ENCODE peak calls at places on chromosomes 16 and 17, in four cellular contexts. W is pancreas, C is heart right ventricle, G is left lung. Q is an unnamed sample.

GRCh38 chr17:44916781-44917241 is 1.5 kb upstream of the GFAP start:
- DNase-seq in C (peak), W (peak), G (no peak), Q (peak)

GRCh38 chr16:12723681-12724080 is 80.0 kb downstream of the CPPED1 start:
- DNase-seq in G (no peak), W (no peak), C (no peak), Q (no peak)

GRCh38 chr16:84232969-84233368 is 6.8 kb downstream of the KCNG4 start:
- DNase-seq in W (no peak), G (no peak), C (no peak), Q (no peak)

GRCh38 chr17:5526821-5527598 is 40.6 kb downstream of the MIS12 start:
- DNase-seq in G (no peak), W (no peak), C (peak), Q (peak)

GRCh38 chr17:39404542-39405378 is 3.3 kb upstream of the FBXL20 start:
- DNase-seq in W (no peak), G (no peak), C (no peak), Q (peak)

GRCh38 chr16:81730090-81731051 is 48.7 kb upstream of the PLCG2 start:
- DNase-seq in W (peak), C (peak), G (peak), Q (peak)

GRCh38 chr16:85196976-85197375 is 84.7 kb upstream of the CIBAR2 start:
- DNase-seq in G (no peak), C (no peak), W (peak), Q (no peak)

GRCh38 chr17:51115179-51115578 is 5.5 kb downstream of the SPAG9 start:
- DNase-seq in C (no peak), G (no peak), W (no peak), Q (no peak)

GRCh38 chr17:6027342-6028024 is 42.7 kb upstream of the WSCD1 start:
- DNase-seq in C (no peak), W (no peak), G (no peak), Q (no peak)

GRCh38 chr16:11152205-11152604 is 103.8 kb downstream of the SOCS1 start:
- DNase-seq in C (no peak), W (no peak), G (no peak), Q (no peak)

GRCh38 chr16:76428858-76429257 is 151.7 kb downstream of the CNTNAP4 start:
- DNase-seq in G (no peak), C (no peak), W (no peak), Q (no peak)

GRCh38 chr16:72985148-72985882 is 62.6 kb downstream of the ZFHX3 start:
- DNase-seq in G (no peak), C (peak), W (no peak), Q (peak)

GRCh38 chr17:28953444-28954118 is 2.3 kb upstream of the PHF12 start:
- DNase-seq in G (no peak), C (peak), W (no peak), Q (peak)

GRCh38 chr17:19306160-19307111 is 56.1 kb downstream of the B9D1 start:
- DNase-seq in W (no peak), G (no peak), C (no peak), Q (no peak)

GRCh38 chr17:8846768-8847211 is 20.7 kb downstream of the PIK3R6 start:
- DNase-seq in W (no peak), C (peak), G (no peak), Q (peak)

GRCh38 chr17:69012895-69013805 is 47.6 kb downstream of the ABCA9 start:
- DNase-seq in C (no peak), G (no peak), W (no peak), Q (peak)

GRCh38 chr16:75075688-75076268 is 40.8 kb downstream of the LDHD start:
- DNase-seq in W (no peak), C (no peak), G (peak), Q (no peak)

GRCh38 chr17:82932146-82933005 is 92.6 kb upstream of the ZNF750 start:
- DNase-seq in W (peak), C (no peak), G (no peak), Q (peak)

GRCh38 chr16:31472559-31473203 is 729 bp downstream of the TGFB1I1 start:
- DNase-seq in G (peak), W (peak), C (peak), Q (peak)

GRCh38 chr17:83122834-83123233 is 43.4 kb downstream of the METRNL start:
- DNase-seq in W (no peak), G (no peak), C (no peak), Q (no peak)

GRCh38 chr17:21532763-21533385 is 156.7 kb downstream of the KCNJ12 start:
- DNase-seq in C (no peak), W (no peak), G (no peak), Q (no peak)

GRCh38 chr16:74623214-74623842 is 16.4 kb upstream of the GLG1 start:
- DNase-seq in W (no peak), G (no peak), C (no peak), Q (peak)

GRCh38 chr16:27238016-27238587 is 30.5 kb downstream of the NSMCE1 start:
- DNase-seq in G (peak), C (peak), W (peak), Q (no peak)

GRCh38 chr17:62892870-62893338 is 73.1 kb upstream of the TANC2 start:
- DNase-seq in C (peak), W (no peak), G (peak), Q (peak)

GRCh38 chr16:67170168-67170947 is at the start of gene NOL3:
- DNase-seq in W (peak), C (peak), G (peak), Q (peak)

GRCh38 chr16:66295191-66295590 is 71.3 kb upstream of the CDH5 start:
- DNase-seq in W (no peak), C (no peak), G (no peak), Q (no peak)

GRCh38 chr17:72175787-72176515 is 55.1 kb downstream of the SOX9 start:
- DNase-seq in G (no peak), C (no peak), W (no peak), Q (no peak)

GRCh38 chr16:74107795-74108610 is 188.6 kb upstream of the PSMD7 start:
- DNase-seq in C (peak), W (no peak), G (no peak), Q (peak)

GRCh38 chr17:45972531-45972930 is 26.5 kb upstream of the STH start:
- DNase-seq in W (no peak), G (no peak), C (no peak), Q (no peak)

GRCh38 chr17:45430006-45430737 is 2.5 kb downstream of the ARHGAP27 start:
- DNase-seq in G (no peak), C (no peak), W (no peak), Q (no peak)

GRCh38 chr17:80959330-80960036 is 32.2 kb upstream of the CHMP6 start:
- DNase-seq in W (peak), C (peak), G (no peak), Q (peak)
- TF ChIP-seq CTCF in W (no peak), C (no peak), G (no peak), Q (no peak)

GRCh38 chr17:49691086-49691676 is 13.3 kb upstream of the SPOP start:
- DNase-seq in G (no peak), C (peak), W (no peak), Q (peak)

GRCh38 chr17:49690256-49690655 is 12.4 kb upstream of the SPOP start:
- DNase-seq in C (no peak), G (no peak), W (no peak), Q (no peak)

GRCh38 chr17:49691677-49692191 is 13.8 kb upstream of the SPOP start:
- DNase-seq in C (no peak), W (no peak), G (no peak), Q (no peak)

GRCh38 chr17:49694847-49695697 is 12.7 kb downstream of the SLC35B1 start:
- DNase-seq in G (no peak), W (no peak), C (peak), Q (peak)

GRCh38 chr17:49692751-49693150 is 14.9 kb upstream of the SPOP start:
- DNase-seq in G (no peak), C (no peak), W (no peak), Q (no peak)
- H3K4me3 ChIP-seq in G (no peak), C (no peak), W (no peak), Q (no peak)

GRCh38 chr16:79336437-79337229 is 263.9 kb downstream of the MAF start:
- DNase-seq in G (no peak), W (no peak), C (no peak), Q (no peak)

GRCh38 chr16:79337906-79338305 is 262.6 kb downstream of the MAF start:
- DNase-seq in G (no peak), W (no peak), C (no peak), Q (no peak)

GRCh38 chr16:79331064-79331463 is 269.5 kb downstream of the MAF start:
- DNase-seq in G (no peak), C (no peak), W (no peak), Q (no peak)

GRCh38 chr16:79329967-79330366 is 270.6 kb downstream of the MAF start:
- DNase-seq in W (no peak), C (no peak), G (no peak), Q (no peak)

DNA sequence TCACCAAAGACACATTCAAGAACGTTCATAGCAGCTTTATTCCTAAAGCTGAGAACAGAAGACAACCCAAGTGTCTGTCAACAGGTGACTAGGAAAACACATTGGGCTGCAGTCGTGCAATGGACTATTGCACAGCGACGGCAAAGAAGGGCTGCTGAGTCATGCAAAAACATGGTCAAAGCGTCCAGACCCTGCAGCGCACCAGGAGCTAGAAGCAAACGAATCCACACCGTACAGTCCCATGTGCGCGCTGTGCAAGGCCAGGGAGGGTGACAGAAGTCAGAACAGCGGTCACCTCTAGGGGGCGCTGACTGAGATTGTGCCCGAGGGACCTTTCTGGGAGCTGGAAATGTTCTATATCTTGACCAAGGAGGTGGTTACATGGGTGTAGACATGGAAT is 266.4 kb downstream of the MAF start:
- DNase-seq in G (no peak), C (no peak), W (no peak), Q (no peak)
- TF ChIP-seq CTCF in G (peak), C (peak), W (no peak), Q (no peak)

GRCh38 chr17:2023692-2024571 is 1.2 kb downstream of the RTN4RL1 start:
- DNase-seq in W (peak), G (peak), C (peak), Q (no peak)
- H3K4me3 ChIP-seq in W (peak), G (peak), C (peak), Q (peak)

GRCh38 chr17:32813021-32813420 is 63.9 kb downstream of the MYO1D start:
- DNase-seq in G (no peak), W (no peak), C (no peak), Q (no peak)
- TF ChIP-seq CTCF in G (no peak), W (no peak), C (no peak), Q (no peak)

DNA sequence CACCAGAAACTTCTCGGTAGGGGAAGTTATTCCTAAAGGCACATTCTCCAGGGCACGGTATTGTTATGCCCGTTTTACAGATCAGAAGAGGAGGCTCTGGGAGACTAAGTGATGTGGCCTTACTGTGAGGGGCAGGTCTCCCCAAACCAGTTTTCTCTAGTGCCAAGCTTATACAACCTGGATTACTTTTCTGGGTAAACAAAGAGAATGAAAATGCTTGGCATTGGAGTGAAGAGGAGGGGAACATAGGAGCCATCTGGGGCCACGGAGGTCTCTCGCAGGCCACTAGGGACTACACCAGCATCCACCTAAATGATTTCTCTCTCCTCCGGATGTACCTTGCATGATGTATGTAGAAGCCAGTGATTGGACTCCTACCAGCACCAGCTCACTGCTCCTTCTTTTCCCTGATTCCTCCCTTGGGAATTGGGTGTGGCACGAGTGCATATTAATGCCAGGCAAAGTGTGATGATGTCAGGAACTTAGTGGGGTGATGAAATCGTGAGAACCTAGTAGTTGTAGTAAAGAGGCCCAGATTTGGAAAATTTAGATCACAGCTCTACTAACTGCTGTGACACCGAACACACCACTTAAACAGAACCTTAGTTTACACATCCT is 687 bp downstream of the TOM1L1 start:
- DNase-seq in C (no peak), W (no peak), G (no peak), Q (peak)
- H3K4me3 ChIP-seq in C (peak), W (peak), G (peak), Q (peak)

Q was measured in foreskin fibroblast.